ENCODE peak calls at places on chromosomes 13 and 19, in six cellular contexts. B is NCI-H1105; T is T-helper 9 cell; V is nucleus accumbens; U is activated effector memory CD4-positive, alpha-beta T cell treated with Interleukin-2 at 50 U/mL for 16 hours; I is D721Med. H is an unnamed sample.
A peak's percentile ranks its signal among the peaks of the same experiment; 100 is the strongest.

GRCh38 chr19:8571006-8571411 is 6.2 kb downstream of the MYO1F start:
- DNase-seq in U (peak; percentile 63), V (peak; percentile 8), I (no peak), T (peak; percentile 44), B (no peak), H (peak; percentile 65)

GRCh38 chr19:10655457-10656312 is 1.5 kb downstream of the ILF3 start:
- DNase-seq in U (no peak), V (no peak), B (no peak), I (no peak), T (no peak), H (no peak)

GRCh38 chr13:39776439-39776838 is 121.0 kb downstream of the COG6 start:
- DNase-seq in U (no peak), T (no peak), V (no peak), B (no peak), I (no peak), H (no peak)

GRCh38 chr13:114142640-114143490 is 10.4 kb upstream of the RASA3 start:
- DNase-seq in T (peak; percentile 60), B (peak; percentile 78), I (no peak), U (peak; percentile 87), V (no peak), H (peak; percentile 77)

GRCh38 chr13:24035411-24035810 is 125.1 kb upstream of the SPATA13 start:
- DNase-seq in I (no peak), V (no peak), B (no peak), T (no peak), U (no peak), H (no peak)

GRCh38 chr13:113856716-113857065 is 7.2 kb downstream of the GAS6 start:
- DNase-seq in T (no peak), I (no peak), B (no peak), V (no peak), U (no peak), H (no peak)

GRCh38 chr13:99217461-99218101 is 16.9 kb downstream of the UBAC2 start:
- DNase-seq in I (no peak), U (no peak), T (no peak), V (no peak), B (no peak), H (peak; percentile 41)

GRCh38 chr13:97435297-97435682 is 1.3 kb downstream of the RAP2A start:
- DNase-seq in B (no peak), T (no peak), I (no peak), U (no peak), V (no peak), H (no peak)

GRCh38 chr13:79423801-79424642 is 18.0 kb upstream of the RBM26 start:
- DNase-seq in V (no peak), T (no peak), U (no peak), B (no peak), I (no peak), H (no peak)

GRCh38 chr19:46489445-46490272 is 6.0 kb downstream of the PNMA8B start:
- DNase-seq in V (peak; percentile 30), T (no peak), U (no peak), B (no peak), I (no peak), H (no peak)

GRCh38 chr19:1471514-1472107 is 7.4 kb downstream of the C19orf25 start:
- DNase-seq in U (no peak), I (no peak), V (peak; percentile 33), B (no peak), T (no peak), H (no peak)

GRCh38 chr19:1648926-1649541 is 3.4 kb downstream of the TCF3 start:
- DNase-seq in V (no peak), I (no peak), U (no peak), T (no peak), B (no peak), H (no peak)

GRCh38 chr13:55013051-55013450 is 1984.4 kb downstream of the OLFM4 start:
- DNase-seq in I (no peak), B (no peak), V (no peak), U (no peak), T (no peak), H (no peak)

H was measured in CD8-positive, alpha-beta T cell.